ENCODE peak calls at places on chromosomes 16 and 17, in ten cellular contexts. One of them, this sample, is unnamed.
A peak's percentile ranks its signal among the peaks of the same experiment; 100 is the strongest.

GRCh38 chr17:21493993-21494392 is 117.8 kb downstream of the KCNJ12 start:
- DNase-seq in body of pancreas: no peak
- DNase-seq in ascending aorta: no peak
- DNase-seq in SHP77 treated with DMSO at 0.1 percent for 48 hours: no peak
- DNase-seq in retinal pigment epithelial cell: no peak
- DNase-seq in EL: no peak
- DNase-seq in HEK293T: no peak
- DNase-seq in left cardiac atrium: no peak
- DNase-seq in ELR: no peak
- DNase-seq in NCI-H1105 treated with DMSO at 0.1 percent for 48 hours: no peak
- DNase-seq in this sample: no peak

GRCh38 chr17:69702078-69702477 is 287.6 kb downstream of the MAP2K6 start:
- DNase-seq in body of pancreas: no peak
- DNase-seq in ascending aorta: no peak
- DNase-seq in SHP77 treated with DMSO at 0.1 percent for 48 hours: no peak
- DNase-seq in retinal pigment epithelial cell: no peak
- DNase-seq in EL: no peak
- DNase-seq in HEK293T: no peak
- DNase-seq in left cardiac atrium: no peak
- DNase-seq in ELR: no peak
- DNase-seq in NCI-H1105 treated with DMSO at 0.1 percent for 48 hours: no peak
- DNase-seq in this sample: no peak

GRCh38 chr16:54602666-54603065 is 316.1 kb upstream of the IRX3 start:
- DNase-seq in body of pancreas: no peak
- DNase-seq in ascending aorta: no peak
- DNase-seq in SHP77 treated with DMSO at 0.1 percent for 48 hours: no peak
- DNase-seq in retinal pigment epithelial cell: no peak
- DNase-seq in EL: no peak
- DNase-seq in HEK293T: no peak
- DNase-seq in left cardiac atrium: no peak
- DNase-seq in ELR: no peak
- DNase-seq in NCI-H1105 treated with DMSO at 0.1 percent for 48 hours: peak; percentile 91
- DNase-seq in this sample: no peak

GRCh38 chr16:21260870-21261791 is 17.0 kb downstream of the CRYM start:
- DNase-seq in body of pancreas: peak; percentile 34
- DNase-seq in ascending aorta: peak; percentile 65
- DNase-seq in SHP77 treated with DMSO at 0.1 percent for 48 hours: no peak
- DNase-seq in retinal pigment epithelial cell: peak; percentile 63
- DNase-seq in EL: peak; percentile 79
- DNase-seq in HEK293T: no peak
- DNase-seq in left cardiac atrium: peak; percentile 67
- DNase-seq in ELR: peak; percentile 84
- DNase-seq in NCI-H1105 treated with DMSO at 0.1 percent for 48 hours: no peak
- DNase-seq in this sample: no peak

GRCh38 chr17:62628845-62629555 is 1.5 kb downstream of the MRC2 start:
- DNase-seq in body of pancreas: no peak
- DNase-seq in ascending aorta: peak; percentile 80
- DNase-seq in SHP77 treated with DMSO at 0.1 percent for 48 hours: no peak
- DNase-seq in retinal pigment epithelial cell: no peak
- DNase-seq in EL: peak; percentile 53
- DNase-seq in HEK293T: no peak
- DNase-seq in left cardiac atrium: peak; percentile 62
- DNase-seq in ELR: peak; percentile 46
- DNase-seq in NCI-H1105 treated with DMSO at 0.1 percent for 48 hours: no peak
- DNase-seq in this sample: peak; percentile 68

GRCh38 chr16:17023606-17024005 is 447.2 kb downstream of the XYLT1 start:
- DNase-seq in body of pancreas: no peak
- DNase-seq in ascending aorta: no peak
- DNase-seq in SHP77 treated with DMSO at 0.1 percent for 48 hours: no peak
- DNase-seq in retinal pigment epithelial cell: no peak
- DNase-seq in EL: no peak
- DNase-seq in HEK293T: no peak
- DNase-seq in left cardiac atrium: no peak
- DNase-seq in ELR: no peak
- DNase-seq in NCI-H1105 treated with DMSO at 0.1 percent for 48 hours: no peak
- DNase-seq in this sample: no peak

GRCh38 chr16:79008036-79008868 is 592.3 kb downstream of the MAF start:
- DNase-seq in body of pancreas: no peak
- DNase-seq in ascending aorta: no peak
- DNase-seq in SHP77 treated with DMSO at 0.1 percent for 48 hours: no peak
- DNase-seq in retinal pigment epithelial cell: no peak
- DNase-seq in EL: no peak
- DNase-seq in HEK293T: no peak
- DNase-seq in left cardiac atrium: no peak
- DNase-seq in ELR: no peak
- DNase-seq in NCI-H1105 treated with DMSO at 0.1 percent for 48 hours: no peak
- DNase-seq in this sample: no peak

GRCh38 chr16:23587726-23588125 is 8.4 kb downstream of the NDUFAB1 start:
- DNase-seq in body of pancreas: no peak
- DNase-seq in ascending aorta: no peak
- DNase-seq in SHP77 treated with DMSO at 0.1 percent for 48 hours: no peak
- DNase-seq in retinal pigment epithelial cell: peak; percentile 39
- DNase-seq in EL: peak; percentile 98
- DNase-seq in HEK293T: no peak
- DNase-seq in left cardiac atrium: no peak
- DNase-seq in ELR: peak; percentile 96
- DNase-seq in NCI-H1105 treated with DMSO at 0.1 percent for 48 hours: no peak
- DNase-seq in this sample: no peak

GRCh38 chr17:12395733-12396354 is 269.8 kb upstream of the MYOCD start:
- DNase-seq in body of pancreas: peak; percentile 6
- DNase-seq in ascending aorta: no peak
- DNase-seq in SHP77 treated with DMSO at 0.1 percent for 48 hours: no peak
- DNase-seq in retinal pigment epithelial cell: no peak
- DNase-seq in EL: no peak
- DNase-seq in HEK293T: peak; percentile 59
- DNase-seq in left cardiac atrium: no peak
- DNase-seq in ELR: peak; percentile 48
- DNase-seq in NCI-H1105 treated with DMSO at 0.1 percent for 48 hours: no peak
- DNase-seq in this sample: no peak

GRCh38 chr16:88804552-88805339 is 1.2 kb downstream of the CDT1 start:
- DNase-seq in body of pancreas: peak; percentile 40
- DNase-seq in ascending aorta: no peak
- DNase-seq in SHP77 treated with DMSO at 0.1 percent for 48 hours: peak; percentile 34
- DNase-seq in retinal pigment epithelial cell: no peak
- DNase-seq in EL: no peak
- DNase-seq in HEK293T: no peak
- DNase-seq in left cardiac atrium: no peak
- DNase-seq in ELR: peak; percentile 42
- DNase-seq in NCI-H1105 treated with DMSO at 0.1 percent for 48 hours: peak; percentile 23
- DNase-seq in this sample: no peak

GRCh38 chr17:4708436-4708835 is 2.0 kb upstream of the ARRB2 start:
- DNase-seq in body of pancreas: peak; percentile 39
- DNase-seq in ascending aorta: no peak
- DNase-seq in SHP77 treated with DMSO at 0.1 percent for 48 hours: peak; percentile 75
- DNase-seq in retinal pigment epithelial cell: no peak
- DNase-seq in EL: no peak
- DNase-seq in HEK293T: no peak
- DNase-seq in left cardiac atrium: peak; percentile 22
- DNase-seq in ELR: peak; percentile 30
- DNase-seq in NCI-H1105 treated with DMSO at 0.1 percent for 48 hours: peak; percentile 22
- DNase-seq in this sample: no peak

GRCh38 chr16:52548261-52549010 is 1.5 kb upstream of the TOX3 start:
- DNase-seq in body of pancreas: no peak
- DNase-seq in ascending aorta: no peak
- DNase-seq in SHP77 treated with DMSO at 0.1 percent for 48 hours: no peak
- DNase-seq in retinal pigment epithelial cell: no peak
- DNase-seq in EL: no peak
- DNase-seq in HEK293T: no peak
- DNase-seq in left cardiac atrium: no peak
- DNase-seq in ELR: no peak
- DNase-seq in NCI-H1105 treated with DMSO at 0.1 percent for 48 hours: no peak
- DNase-seq in this sample: no peak

This sample was measured in brain pericyte.